ENCODE peak calls at places on chromosomes 6 and 20, in six cellular contexts. U is A549, A is WTC11, V is HepG2, X is H1, L is K562. E is an unnamed sample.

GRCh38 chr6:39137235-39137634 is 22.2 kb upstream of the SAYSD1 start:
- DNase-seq in U (peak; percentile 11), A (peak; percentile 69), V (peak; percentile 54), X (peak; percentile 66), L (peak; percentile 63), E (peak; percentile 29)

GRCh38 chr20:48456361-48457184 is 371.2 kb downstream of the PREX1 start:
- DNase-seq in U (no peak), A (no peak), V (no peak), X (no peak), L (no peak), E (no peak)

GRCh38 chr20:45963059-45964011 is 8.7 kb downstream of the ZNF335 start:
- DNase-seq in U (peak; percentile 68), A (no peak), V (peak; percentile 82), X (no peak), L (no peak), E (peak; percentile 36)

GRCh38 chr6:112330071-112330876 is 16.9 kb upstream of the RFPL4B start:
- DNase-seq in U (peak; percentile 31), A (no peak), V (no peak), X (no peak), L (no peak), E (peak; percentile 79)

GRCh38 chr20:44720617-44720993 is 5.4 kb downstream of the CCN5 start:
- DNase-seq in U (peak; percentile 97), A (no peak), V (no peak), X (no peak), L (no peak), E (no peak)

GRCh38 chr6:37020426-37021211 is 15.2 kb downstream of the FGD2 start:
- DNase-seq in U (no peak), A (peak; percentile 67), V (no peak), X (no peak), L (no peak), E (no peak)

GRCh38 chr6:153131037-153131981 is at the start of gene RGS17:
- DNase-seq in U (peak; percentile 70), A (peak; percentile 77), V (no peak), X (peak; percentile 81), L (no peak), E (peak; percentile 57)

GRCh38 chr20:13037727-13038126 is 29.0 kb downstream of the SPTLC3 start:
- DNase-seq in U (no peak), A (no peak), V (no peak), X (no peak), L (no peak), E (no peak)

GRCh38 chr6:125231574-125232343 is 70.0 kb downstream of the HDDC2 start:
- DNase-seq in U (no peak), A (no peak), V (no peak), X (no peak), L (no peak), E (no peak)

GRCh38 chr6:142821860-142822259 is 123.1 kb downstream of the HIVEP2 start:
- DNase-seq in U (no peak), A (no peak), V (no peak), X (no peak), L (no peak), E (no peak)

GRCh38 chr6:39233333-39233732 is 4.1 kb upstream of the KCNK5 start:
- DNase-seq in U (no peak), A (no peak), V (no peak), X (no peak), L (no peak), E (no peak)

GRCh38 chr6:30122515-30122914 is 9.6 kb upstream of the TRIM31 start:
- DNase-seq in U (no peak), A (no peak), V (no peak), X (no peak), L (no peak), E (no peak)

GRCh38 chr6:168737481-168737880 is 296.5 kb downstream of the SMOC2 start:
- DNase-seq in U (peak; percentile 9), A (no peak), V (peak; percentile 18), X (no peak), L (no peak), E (no peak)

GRCh38 chr20:15675813-15676484 is 897.3 kb downstream of the KIF16B start:
- DNase-seq in U (no peak), A (no peak), V (no peak), X (no peak), L (no peak), E (no peak)

GRCh38 chr6:2750832-2751231 is at the start of gene MYLK4:
- DNase-seq in U (no peak), A (no peak), V (no peak), X (no peak), L (no peak), E (no peak)

GRCh38 chr6:110858562-110859214 is 15.9 kb upstream of the AMD1 start:
- DNase-seq in U (no peak), A (no peak), V (no peak), X (no peak), L (no peak), E (no peak)
- TF ChIP-seq JUN in U (no peak), A (no peak), V (no peak), X (no peak), L (no peak), E (no peak)

GRCh38 chr6:144649085-144649484 is 363.9 kb downstream of the UTRN start:
- DNase-seq in U (no peak), A (no peak), V (peak; percentile 39), X (no peak), L (no peak), E (no peak)

GRCh38 chr6:144651219-144651618 is 366.1 kb downstream of the UTRN start:
- DNase-seq in U (no peak), A (no peak), V (no peak), X (no peak), L (no peak), E (no peak)

GRCh38 chr6:144646066-144646800 is 361.1 kb downstream of the UTRN start:
- DNase-seq in U (no peak), A (no peak), V (no peak), X (no peak), L (no peak), E (no peak)

GRCh38 chr6:144647406-144647964 is 362.4 kb downstream of the UTRN start:
- DNase-seq in U (no peak), A (no peak), V (peak; percentile 46), X (no peak), L (no peak), E (no peak)

GRCh38 chr6:144647971-144648651 is 363.0 kb downstream of the UTRN start:
- DNase-seq in U (no peak), A (no peak), V (peak; percentile 83), X (no peak), L (no peak), E (no peak)
- TF ChIP-seq CTCF in U (peak; percentile 32), A (no peak), V (peak; percentile 39), X (no peak), L (no peak), E (no peak)

GRCh38 chr6:1100269-1100668 is 211.6 kb upstream of the FOXQ1 start:
- DNase-seq in U (no peak), A (no peak), V (no peak), X (no peak), L (no peak), E (no peak)
- TF ChIP-seq JUN in U (no peak), A (no peak), V (no peak), X (no peak), L (no peak), E (no peak)

GRCh38 chr6:24492475-24492874 is 2.3 kb upstream of the ALDH5A1 start:
- DNase-seq in U (peak; percentile 44), A (peak; percentile 58), V (peak; percentile 58), X (no peak), L (peak; percentile 24), E (peak; percentile 6)
- TF ChIP-seq CTCF in U (peak; percentile 22), A (no peak), V (peak; percentile 78), X (peak; percentile 62), L (peak; percentile 57), E (peak; percentile 42)

DNA sequence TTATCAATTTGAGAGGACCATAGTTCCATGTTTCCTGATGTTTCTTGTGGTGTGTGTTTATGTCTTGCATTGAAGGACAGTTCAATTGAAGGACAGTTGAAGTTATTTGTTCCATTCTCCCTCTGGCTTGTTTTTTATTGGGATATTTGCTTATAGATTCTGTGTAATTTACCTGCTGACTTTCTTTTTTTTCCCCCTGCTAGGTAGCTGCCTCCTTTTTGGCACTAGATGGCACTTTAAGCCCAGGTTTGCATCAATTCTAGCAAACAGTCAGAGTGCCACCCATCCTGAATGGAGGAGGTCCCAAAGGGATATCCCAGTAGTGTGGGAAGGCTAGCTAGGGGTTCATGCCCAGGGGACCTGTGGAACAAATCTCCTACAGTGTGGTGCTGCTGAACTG is 78.1 kb downstream of the CFAP61 start:
- DNase-seq in U (peak; percentile 48), A (no peak), V (peak; percentile 59), X (no peak), L (no peak), E (peak; percentile 12)
- TF ChIP-seq JUN in U (no peak), A (no peak), V (no peak), X (no peak), L (no peak), E (no peak)

E was measured in endothelial cell of umbilical vein.